ENCODE peak calls at places on chromosomes 16 and 17, in five cellular contexts. G is lung; T is left lung; V is ascending aorta; Z is CD8-positive, alpha-beta T cell. Q is an unnamed sample.

GRCh38 chr17:66290097-66290722 is 12.2 kb upstream of the PRKCA start:
- DNase-seq in T (no peak), G (no peak), Z (no peak), V (no peak), Q (no peak)

GRCh38 chr16:86966781-86967180 is 350.4 kb downstream of the C16orf95 start:
- DNase-seq in Z (no peak), V (no peak), G (no peak), T (no peak), Q (no peak)

GRCh38 chr17:42879596-42879985 is 21.0 kb upstream of the G6PC1 start:
- DNase-seq in Z (no peak), G (no peak), T (no peak), V (no peak), Q (no peak)

GRCh38 chr16:77663711-77664110 is 58.6 kb upstream of the NUDT7 start:
- DNase-seq in G (no peak), V (no peak), T (no peak), Z (no peak), Q (no peak)

GRCh38 chr16:25108054-25108453 is 3.5 kb upstream of the LCMT1 start:
- DNase-seq in G (no peak), V (no peak), Z (peak; percentile 52), T (no peak), Q (no peak)

GRCh38 chr17:75514299-75515228 is 773 bp downstream of the CASKIN2 start:
- DNase-seq in T (no peak), Z (no peak), V (no peak), G (peak; percentile 38), Q (no peak)

GRCh38 chr16:11094075-11094593 is 149.8 kb downstream of the CLEC16A start:
- DNase-seq in Z (no peak), V (no peak), T (peak; percentile 73), G (peak; percentile 48), Q (peak; percentile 83)

GRCh38 chr16:47460301-47460754 is 535 bp downstream of the ITFG1 start:
- DNase-seq in G (no peak), T (no peak), V (no peak), Z (no peak), Q (no peak)

GRCh38 chr16:87276091-87276561 is 41.1 kb downstream of the C16orf95 start:
- DNase-seq in Z (no peak), T (no peak), G (no peak), V (no peak), Q (no peak)

GRCh38 chr16:73949574-73950348 is 346.9 kb upstream of the PSMD7 start:
- DNase-seq in Z (no peak), G (no peak), V (no peak), T (no peak), Q (peak; percentile 46)

GRCh38 chr17:36946726-36947091 is 2.0 kb upstream of the AATF start:
- DNase-seq in T (no peak), V (no peak), G (no peak), Z (no peak), Q (no peak)
- TF ChIP-seq CTCF in T (no peak), V (no peak), G (no peak), Z (no peak), Q (no peak)

GRCh38 chr17:48588074-48588415 is 2.0 kb downstream of the HOXB3 start:
- DNase-seq in T (no peak), V (no peak), G (no peak), Z (no peak), Q (no peak)

GRCh38 chr17:48586355-48586924 is 3.6 kb downstream of the HOXB3 start:
- DNase-seq in V (no peak), G (no peak), Z (peak; percentile 29), T (no peak), Q (no peak)

GRCh38 chr17:48589060-48589830 is 796 bp downstream of the HOXB3 start:
- DNase-seq in V (no peak), G (no peak), T (no peak), Z (no peak), Q (no peak)

GRCh38 chr17:48588519-48588918 is 1.5 kb downstream of the HOXB3 start:
- DNase-seq in T (no peak), V (no peak), Z (no peak), G (no peak), Q (no peak)

DNA sequence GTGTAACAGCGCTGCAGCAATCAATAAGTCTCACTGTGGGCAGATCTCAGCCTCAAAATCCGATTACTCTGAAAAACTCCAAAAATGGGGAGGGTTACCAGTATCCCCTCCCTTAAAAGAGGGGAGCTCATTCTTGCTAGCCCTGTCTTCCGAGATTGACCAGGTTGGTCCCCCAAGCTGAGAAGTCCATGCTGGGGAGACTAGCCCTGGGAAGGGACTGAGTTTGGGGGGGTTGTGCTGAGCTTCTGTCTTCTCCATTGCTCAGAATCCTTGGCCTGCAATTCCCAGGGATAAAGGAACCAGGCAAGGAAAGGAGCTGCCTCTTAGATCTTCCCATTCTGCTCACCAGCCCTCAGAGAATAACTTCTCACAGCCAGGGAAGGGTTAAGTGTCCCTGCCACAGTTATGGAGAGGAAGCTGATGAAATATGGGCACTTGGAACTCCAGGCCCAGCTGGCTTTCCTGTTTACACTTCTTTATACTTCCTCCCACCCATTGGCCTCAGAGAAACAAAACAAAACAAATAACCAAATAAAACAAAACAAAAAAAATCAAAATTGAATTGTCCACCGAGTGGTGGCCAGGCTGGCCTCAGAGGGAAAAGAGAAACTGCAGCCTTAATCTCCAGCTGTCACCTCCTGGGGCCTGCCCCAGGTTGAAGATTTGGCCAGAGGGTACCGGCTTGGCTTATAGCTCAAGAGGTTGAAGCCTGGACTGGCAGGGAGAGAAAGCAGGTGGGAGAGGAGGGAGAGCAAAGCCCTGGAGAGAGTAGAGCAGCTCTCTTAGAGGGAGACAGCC is 2.6 kb downstream of the HOXB3 start:
- DNase-seq in G (no peak), T (no peak), Z (no peak), V (no peak), Q (no peak)
- H3K4me1 ChIP-seq in G (no peaks in the 10 kb centered on the region), T (peaks cover 54% of the 10 kb centered on the region), Z (peaks cover 24% of the 10 kb centered on the region), V (peaks cover 29% of the 10 kb centered on the region), Q (no peaks in the 10 kb centered on the region)

GRCh38 chr16:49816782-49817370 is 39.0 kb downstream of the ZNF423 start:
- DNase-seq in G (no peak), Z (no peak), V (no peak), T (no peak), Q (no peak)
- H3K27ac ChIP-seq in G (no peak overlapping the region), Z (no peak overlapping the region), V (no peak overlapping the region), T (no peak overlapping the region), Q (no peak overlapping the region)

GRCh38 chr16:2152695-2153506 is 2.7 kb upstream of the TRAF7 start:
- DNase-seq in V (no peak), T (no peak), Z (no peak), G (no peak), Q (peak; percentile 38)
- TF ChIP-seq CTCF in V (no peak), T (no peak), Z (no peak), G (no peak), Q (peak; percentile 33)

GRCh38 chr16:3823427-3823826 is 57.1 kb downstream of the CREBBP start:
- DNase-seq in T (no peak), V (no peak), Z (no peak), G (no peak), Q (no peak)

GRCh38 chr16:3816326-3816725 is 64.2 kb downstream of the CREBBP start:
- DNase-seq in V (no peak), Z (no peak), T (no peak), G (no peak), Q (no peak)

GRCh38 chr16:3819741-3820724 is 60.5 kb downstream of the CREBBP start:
- DNase-seq in V (no peak), Z (no peak), G (no peak), T (no peak), Q (peak; percentile 86)

GRCh38 chr16:3822366-3823045 is 58.0 kb downstream of the CREBBP start:
- DNase-seq in Z (no peak), T (no peak), G (no peak), V (no peak), Q (no peak)

GRCh38 chr16:3819175-3819527 is 61.4 kb downstream of the CREBBP start:
- DNase-seq in Z (no peak), T (no peak), V (no peak), G (no peak), Q (no peak)
- H3K4me1 ChIP-seq in Z (peaks cover 80% of the 10 kb centered on the region), T (peaks cover 65% of the 10 kb centered on the region), V (peaks cover 65% of the 10 kb centered on the region), G (peaks cover 56% of the 10 kb centered on the region), Q (peaks cover 31% of the 10 kb centered on the region)

DNA sequence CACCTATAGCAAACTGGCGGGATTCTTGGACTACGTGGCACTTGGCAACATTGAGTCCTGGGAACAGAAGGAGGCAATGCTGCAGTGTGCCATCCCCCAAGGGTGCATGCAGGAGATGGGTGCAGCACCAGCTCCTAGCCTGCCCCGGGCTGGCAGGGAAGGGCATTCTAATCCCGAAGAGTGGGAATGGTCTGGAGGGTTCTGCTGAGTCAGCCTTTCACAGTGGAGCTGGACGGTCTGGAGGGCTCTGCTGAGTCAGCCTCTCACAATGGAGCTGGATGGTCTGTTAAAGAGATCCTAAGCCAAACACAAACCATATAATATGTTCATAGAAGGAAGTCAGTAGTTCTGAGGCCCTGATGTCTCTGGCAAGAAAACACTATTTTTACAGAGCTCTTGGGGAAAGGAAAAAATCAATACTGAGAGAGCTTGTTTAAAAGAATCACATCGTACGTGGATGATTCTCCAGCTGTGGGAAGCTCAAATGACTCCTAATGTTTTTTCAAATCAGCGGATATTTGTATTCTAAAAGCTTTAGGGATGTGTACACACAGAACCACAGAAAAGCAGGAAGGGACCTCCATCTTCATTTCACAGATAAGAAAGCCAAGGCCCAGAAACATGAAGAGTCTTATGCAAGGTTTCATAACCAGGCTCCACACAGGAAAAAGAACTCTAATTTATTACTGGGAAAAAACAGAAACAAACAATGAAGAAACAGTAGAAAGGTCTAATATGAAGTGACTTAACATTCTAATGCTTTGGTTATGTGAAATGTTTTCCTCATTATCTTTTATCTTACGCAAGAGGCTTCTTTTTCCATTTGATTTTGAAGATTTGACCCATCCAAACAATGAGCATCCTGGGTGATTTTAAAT is 176.3 kb downstream of the VPS53 start:
- DNase-seq in V (no peak), T (no peak), G (no peak), Z (no peak), Q (no peak)
- H3K27ac ChIP-seq in V (no peak overlapping the region), T (peak overlapping the region; percentile 15), G (no peak overlapping the region), Z (no peak overlapping the region), Q (no peak overlapping the region)

Q was measured in foreskin keratinocyte.